ENCODE peak calls at places on chromosomes 12 and 14, in four cellular contexts. G is K562, X is GM12878, J is SK-N-SH. M is an unnamed sample.

GRCh38 chr12:71799105-71799504 is 40.5 kb upstream of the TBC1D15 start:
- DNase-seq in G (no peak), X (no peak), J (no peak), M (no peak)

GRCh38 chr14:95302667-95303066 is 17.0 kb downstream of the CLMN start:
- DNase-seq in G (no peak), X (no peak), J (no peak), M (no peak)

GRCh38 chr12:33832900-33833299 is 189.4 kb upstream of the ALG10 start:
- DNase-seq in G (no peak), X (no peak), J (no peak), M (no peak)

GRCh38 chr12:109840349-109841073 is 7.3 kb upstream of the TRPV4 start:
- DNase-seq in G (no peak), X (no peak), J (no peak), M (no peak)

GRCh38 chr12:80794506-80794905 is 77.8 kb downstream of the MYF5 start:
- DNase-seq in G (no peak), X (no peak), J (no peak), M (no peak)

GRCh38 chr12:89433634-89434033 is 81.3 kb upstream of the DUSP6 start:
- DNase-seq in G (no peak), X (no peak), J (no peak), M (no peak)

GRCh38 chr14:60510976-60511599 is 2.1 kb downstream of the SIX6 start:
- DNase-seq in G (no peak), X (no peak), J (peak; percentile 52), M (peak; percentile 39)

GRCh38 chr12:22728989-22729388 is 104.0 kb downstream of the ETNK1 start:
- DNase-seq in G (no peak), X (no peak), J (no peak), M (no peak)

GRCh38 chr12:124457287-124458219 is 109.9 kb downstream of the NCOR2 start:
- DNase-seq in G (no peak), X (no peak), J (no peak), M (no peak)

GRCh38 chr14:73462078-73462715 is 3.9 kb upstream of the NUMB start:
- DNase-seq in G (peak; percentile 77), X (no peak), J (peak; percentile 62), M (no peak)

GRCh38 chr14:73461478-73462077 is 3.2 kb upstream of the NUMB start:
- DNase-seq in G (peak; percentile 30), X (no peak), J (no peak), M (no peak)

GRCh38 chr14:73463411-73463810 is 5.1 kb upstream of the NUMB start:
- DNase-seq in G (peak; percentile 24), X (no peak), J (no peak), M (no peak)

GRCh38 chr14:73460691-73461127 is 2.4 kb upstream of the NUMB start:
- DNase-seq in G (peak; percentile 46), X (no peak), J (no peak), M (no peak)

GRCh38 chr14:73462815-73463214 is 4.5 kb upstream of the NUMB start:
- DNase-seq in G (peak; percentile 34), X (no peak), J (peak; percentile 48), M (no peak)
- TF ChIP-seq USF1 in G (no peak), X (no peak), J (no peak), M (no peak)

GRCh38 chr12:28574746-28575592 is 384.7 kb downstream of the CCDC91 start:
- DNase-seq in G (no peak), X (no peak), J (no peak), M (no peak)
- TF ChIP-seq USF1 in G (no peak), X (no peak), J (no peak), M (no peak)

GRCh38 chr12:93127582-93128331 is 198.7 kb upstream of the EEA1 start:
- DNase-seq in G (peak; percentile 50), X (no peak), J (no peak), M (peak; percentile 22)
- TF ChIP-seq USF1 in G (no peak), X (no peak), J (no peak), M (no peak)

GRCh38 chr14:37587881-37588666 is 7.0 kb downstream of the FOXA1 start:
- DNase-seq in G (no peak), X (no peak), J (no peak), M (peak; percentile 76)
- TF ChIP-seq USF1 in G (no peak), X (no peak), J (no peak), M (no peak)

GRCh38 chr14:32075636-32076277 is 1.3 kb upstream of the ARHGAP5 start:
- DNase-seq in G (peak; percentile 23), X (no peak), J (peak; percentile 49), M (peak; percentile 37)
- TF ChIP-seq USF1 in G (no peak), X (no peak), J (no peak), M (no peak)

DNA sequence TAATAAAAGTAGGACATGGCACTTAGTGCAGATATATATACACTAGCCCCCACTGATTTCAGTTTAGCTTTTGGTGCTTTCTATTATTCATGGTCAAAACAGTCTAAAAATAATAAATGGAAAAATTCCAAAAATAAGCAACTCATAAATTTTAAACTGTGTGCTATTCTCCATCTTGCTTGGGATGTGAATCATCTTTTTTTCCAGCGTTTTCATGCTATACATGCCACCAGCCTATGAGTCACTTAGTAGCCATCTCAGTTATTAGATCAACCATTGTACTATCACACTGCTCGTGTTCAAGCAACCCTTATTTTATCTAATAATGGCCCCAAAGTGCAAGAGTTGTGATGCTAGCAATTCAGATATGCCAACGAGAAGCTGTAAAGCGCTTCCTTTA is 73.9 kb upstream of the KRR1 start:
- DNase-seq in G (no peak), X (no peak), J (no peak), M (no peak)
- TF ChIP-seq USF1 in G (no peak), X (no peak), J (no peak), M (no peak)

GRCh38 chr14:65038966-65039365 is 52.3 kb downstream of the FNTB start:
- DNase-seq in G (no peak), X (no peak), J (no peak), M (no peak)

GRCh38 chr14:65034021-65034420 is 47.3 kb downstream of the FNTB start:
- DNase-seq in G (no peak), X (no peak), J (no peak), M (no peak)

GRCh38 chr14:65032319-65032718 is 45.6 kb downstream of the FNTB start:
- DNase-seq in G (no peak), X (no peak), J (no peak), M (no peak)

GRCh38 chr14:65040666-65041433 is 54.2 kb downstream of the FNTB start:
- DNase-seq in G (no peak), X (no peak), J (no peak), M (no peak)

GRCh38 chr14:65035049-65035448 is 48.4 kb downstream of the FNTB start:
- DNase-seq in G (no peak), X (no peak), J (peak; percentile 22), M (no peak)
- TF ChIP-seq USF1 in G (no peak), X (no peak), J (no peak), M (no peak)

GRCh38 chr12:6254491-6254890 is 54.3 kb downstream of the CD9 start:
- DNase-seq in G (no peak), X (no peak), J (no peak), M (no peak)
- TF ChIP-seq USF1 in G (no peak), X (no peak), J (no peak), M (no peak)

DNA sequence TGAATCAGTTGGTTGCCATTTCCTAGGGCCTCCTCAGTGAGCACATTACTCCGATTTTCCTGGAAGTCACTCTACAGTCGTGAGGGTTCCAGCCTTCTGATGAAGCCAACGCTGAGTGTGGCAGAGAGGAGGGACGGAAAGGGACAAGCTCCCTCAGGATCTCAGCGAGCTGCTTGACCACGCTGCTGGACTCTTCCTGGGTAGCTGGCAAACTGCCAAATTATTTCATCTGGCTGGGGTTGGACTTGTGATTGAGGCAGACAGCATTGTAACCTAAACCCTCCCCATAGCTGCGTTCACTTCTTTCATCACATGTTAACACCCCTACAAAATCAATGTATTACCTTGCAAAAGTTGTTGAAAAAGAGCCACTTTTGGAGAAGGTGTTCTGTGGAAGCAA is 69.6 kb upstream of the CHST11 start:
- DNase-seq in G (peak; percentile 61), X (no peak), J (peak; percentile 43), M (no peak)
- TF ChIP-seq USF1 in G (no peak), X (no peak), J (no peak), M (no peak)

GRCh38 chr12:79455314-79455713 is 235.4 kb downstream of the PAWR start:
- DNase-seq in G (no peak), X (no peak), J (no peak), M (no peak)

GRCh38 chr12:79451988-79452387 is 238.8 kb downstream of the PAWR start:
- DNase-seq in G (no peak), X (no peak), J (peak; percentile 23), M (no peak)

GRCh38 chr12:79451365-79451764 is 239.4 kb downstream of the PAWR start:
- DNase-seq in G (no peak), X (no peak), J (no peak), M (no peak)

GRCh38 chr12:79454338-79454777 is 236.4 kb downstream of the PAWR start:
- DNase-seq in G (no peak), X (no peak), J (no peak), M (no peak)

GRCh38 chr12:79452906-79453305 is 237.9 kb downstream of the PAWR start:
- DNase-seq in G (no peak), X (no peak), J (no peak), M (no peak)
- TF ChIP-seq USF1 in G (no peak), X (no peak), J (no peak), M (no peak)

M was measured in WTC11.